ENCODE peak calls at places on chromosomes 13 and 19, in seven cellular contexts. I is endodermal cell, J is brain microvascular endothelial cell, G is fibroblast of villous mesenchyme, H is lower lobe of right lung, K is fibroblast of mammary gland, X is lung. S is an unnamed sample.

GRCh38 chr19:3721900-3722442 is 13.8 kb downstream of the TJP3 start:
- DNase-seq in I (no peak), J (no peak), G (no peak), H (no peak), K (no peak), X (no peak), S (no peak)

GRCh38 chr13:104823709-104824108 is 1711.8 kb downstream of the EFNB2 start:
- DNase-seq in I (no peak), J (no peak), G (no peak), H (no peak), K (no peak), X (no peak), S (peak; percentile 42)

GRCh38 chr19:9913237-9914000 is 22.9 kb downstream of the OLFM2 start:
- DNase-seq in I (peak; percentile 72), J (no peak), G (peak; percentile 8), H (no peak), K (no peak), X (no peak), S (no peak)

GRCh38 chr13:48411281-48412099 is 1.4 kb downstream of the LPAR6 start:
- DNase-seq in I (no peak), J (no peak), G (peak; percentile 29), H (no peak), K (peak; percentile 26), X (no peak), S (no peak)

GRCh38 chr13:91024157-91024792 is 323.2 kb upstream of the MIR17HG start:
- DNase-seq in I (no peak), J (no peak), G (no peak), H (no peak), K (no peak), X (no peak), S (no peak)

GRCh38 chr13:44268965-44269364 is 104.7 kb upstream of the SERP2 start:
- DNase-seq in I (no peak), J (no peak), G (no peak), H (no peak), K (no peak), X (no peak), S (no peak)

GRCh38 chr19:42140125-42140754 is 8.0 kb upstream of the POU2F2 start:
- DNase-seq in I (peak; percentile 97), J (peak; percentile 59), G (peak; percentile 74), H (peak; percentile 59), K (peak; percentile 61), X (peak; percentile 36), S (peak; percentile 74)

GRCh38 chr13:113912596-113912995 is 48.7 kb upstream of the GAS6 start:
- DNase-seq in I (no peak), J (no peak), G (no peak), H (no peak), K (peak; percentile 49), X (no peak), S (no peak)

GRCh38 chr13:105908581-105908980 is 626.9 kb downstream of the EFNB2 start:
- DNase-seq in I (no peak), J (peak; percentile 30), G (no peak), H (no peak), K (no peak), X (no peak), S (no peak)

GRCh38 chr19:45693168-45693788 is 812 bp downstream of the QPCTL start:
- DNase-seq in I (peak; percentile 95), J (peak; percentile 65), G (peak; percentile 69), H (peak; percentile 85), K (peak; percentile 67), X (peak; percentile 78), S (peak; percentile 73)

GRCh38 chr13:113740286-113740556 is 18.8 kb upstream of the TMEM255B start:
- DNase-seq in I (no peak), J (no peak), G (no peak), H (no peak), K (no peak), X (no peak), S (no peak)

GRCh38 chr13:22934744-22935523 is 245.8 kb upstream of the SGCG start:
- DNase-seq in I (no peak), J (no peak), G (no peak), H (no peak), K (no peak), X (no peak), S (no peak)

GRCh38 chr13:94154362-94154761 is 325.1 kb downstream of the DCT start:
- DNase-seq in I (peak; percentile 52), J (peak; percentile 32), G (peak; percentile 64), H (no peak), K (peak; percentile 35), X (peak; percentile 48), S (no peak)

GRCh38 chr13:71922191-71922590 is 55.2 kb upstream of the DACH1 start:
- DNase-seq in I (no peak), J (peak; percentile 10), G (peak; percentile 25), H (no peak), K (no peak), X (no peak), S (no peak)

GRCh38 chr13:26255717-26256277 is 1.9 kb downstream of the CDK8 start:
- DNase-seq in I (no peak), J (no peak), G (no peak), H (no peak), K (peak; percentile 6), X (no peak), S (no peak)
- H3K4me3 ChIP-seq in I (peak overlapping the region; percentile 90), J (peak overlapping the region; percentile 82), G (peak overlapping the region; percentile 81), H (peak overlapping the region; percentile 92), K (peak overlapping the region; percentile 78), X (no peak overlapping the region), S (peak overlapping the region; percentile 75)

DNA sequence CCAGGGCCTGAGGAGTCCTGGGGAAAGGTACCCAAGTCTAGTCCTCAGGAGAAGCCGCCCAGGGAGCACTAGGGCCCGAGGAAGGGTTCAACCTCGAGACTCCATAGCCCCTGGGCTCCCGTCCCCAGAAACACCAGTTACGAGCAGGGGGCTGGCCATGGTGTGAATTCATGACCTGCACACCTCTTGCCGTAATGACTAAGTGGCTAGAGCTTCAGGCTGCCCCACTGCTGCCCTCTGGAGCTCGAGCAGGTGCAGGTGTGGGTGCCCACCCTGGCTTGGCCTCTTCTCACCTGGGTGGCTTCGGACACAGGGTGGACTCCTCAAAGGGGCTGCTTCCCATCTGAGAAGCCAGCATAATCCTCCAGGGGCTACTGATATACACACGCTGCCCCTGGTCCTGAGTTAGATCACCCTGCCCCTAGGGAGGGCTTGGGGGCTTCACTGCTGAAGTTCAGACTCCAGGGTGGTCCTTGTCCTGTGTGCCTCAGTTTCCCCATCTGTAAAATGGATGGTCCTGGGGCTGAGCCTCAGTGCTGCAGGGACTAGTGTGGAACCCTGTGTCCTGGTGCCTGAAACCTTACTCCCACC is 13.6 kb downstream of the SPC24 start:
- DNase-seq in I (peak; percentile 79), J (no peak), G (no peak), H (no peak), K (no peak), X (no peak), S (no peak)
- TF ChIP-seq CTCF in I (peak; percentile 50), J (no peak), G (no peak), H (peak; percentile 20), K (no peak), X (no peak), S (no peak)

GRCh38 chr19:44255705-44256411 is 3.8 kb upstream of the ZNF233 start:
- DNase-seq in I (no peak), J (no peak), G (no peak), H (no peak), K (no peak), X (no peak), S (no peak)

GRCh38 chr19:44258835-44259413 is 762 bp upstream of the ZNF233 start:
- DNase-seq in I (no peak), J (no peak), G (no peak), H (no peak), K (no peak), X (no peak), S (no peak)

GRCh38 chr19:44260695-44261446 is 1.2 kb downstream of the ZNF233 start:
- DNase-seq in I (no peak), J (no peak), G (no peak), H (no peak), K (peak; percentile 59), X (no peak), S (no peak)

GRCh38 chr19:44258139-44258538 is 1.5 kb upstream of the ZNF233 start:
- DNase-seq in I (no peak), J (no peak), G (no peak), H (no peak), K (no peak), X (no peak), S (no peak)

DNA sequence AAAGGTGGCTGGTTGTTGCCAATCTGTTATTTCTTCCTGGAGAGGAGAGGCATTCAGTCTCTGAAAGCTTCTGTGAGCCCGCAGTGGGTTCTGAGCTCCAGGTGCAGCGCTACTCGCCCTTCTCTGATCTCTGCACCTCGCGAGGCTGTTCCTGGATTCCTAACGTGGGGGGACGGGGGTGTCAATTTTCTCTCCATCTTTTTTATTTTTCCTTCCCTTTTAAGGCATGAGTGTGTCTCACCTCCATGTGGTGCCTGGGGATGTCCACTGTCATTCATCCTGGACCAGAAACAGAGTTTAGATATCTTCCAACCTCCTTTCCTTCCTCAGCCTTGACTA is 626 bp downstream of the ZNF233 start:
- DNase-seq in I (peak; percentile 48), J (no peak), G (no peak), H (no peak), K (no peak), X (no peak), S (no peak)
- H3K4me3 ChIP-seq in I (peak overlapping the region; percentile 85), J (peak overlapping the region; percentile 60), G (peak overlapping the region; percentile 56), H (peak overlapping the region; percentile 39), K (peak overlapping the region; percentile 57), X (no peak overlapping the region), S (peak overlapping the region; percentile 46)

GRCh38 chr19:18493440-18494266 is 28.2 kb downstream of the ELL start:
- DNase-seq in I (no peak), J (no peak), G (peak; percentile 71), H (no peak), K (no peak), X (no peak), S (no peak)

GRCh38 chr19:18495204-18495911 is 26.5 kb downstream of the ELL start:
- DNase-seq in I (no peak), J (no peak), G (no peak), H (no peak), K (no peak), X (no peak), S (no peak)

GRCh38 chr19:18491995-18492953 is 29.6 kb downstream of the ELL start:
- DNase-seq in I (no peak), J (no peak), G (no peak), H (no peak), K (no peak), X (no peak), S (no peak)

GRCh38 chr19:18496167-18496979 is 25.5 kb downstream of the ELL start:
- DNase-seq in I (no peak), J (peak; percentile 61), G (peak; percentile 79), H (peak; percentile 78), K (peak; percentile 77), X (peak; percentile 68), S (peak; percentile 94)

DNA sequence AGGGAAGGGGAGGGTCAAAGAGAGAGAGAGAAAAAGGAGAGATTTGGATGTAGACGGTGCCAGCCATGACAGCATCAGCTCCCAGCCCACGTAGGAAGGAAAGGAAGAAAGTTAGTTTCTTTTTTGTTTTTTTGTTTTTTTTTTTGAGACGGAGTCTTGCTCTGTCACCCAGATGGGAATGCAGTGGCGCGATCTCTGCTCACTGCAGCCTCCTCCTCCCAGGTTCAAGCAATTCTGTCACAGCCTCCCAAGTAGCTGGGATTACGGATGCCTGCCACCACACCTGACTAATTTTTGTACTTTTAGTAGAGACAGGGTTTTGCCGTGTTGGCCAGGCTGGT is 27.6 kb downstream of the ELL start:
- DNase-seq in I (no peak), J (peak; percentile 28), G (peak; percentile 68), H (no peak), K (peak; percentile 64), X (no peak), S (no peak)
- TF ChIP-seq CTCF in I (no peak), J (no peak), G (no peak), H (no peak), K (no peak), X (no peak), S (no peak)